ENCODE peak calls at places on chromosomes 11 and 22, in five cellular contexts. U is CD4-positive, alpha-beta T cell; A is MM.1S; B is left ventricle myocardium inferior; Z is colonic mucosa. O is an unnamed sample.

GRCh38 chr22:23075525-23076216 is 5.4 kb downstream of the GNAZ start:
- DNase-seq in A (no peak), Z (no peak), B (no peak), U (no peak), O (peak)

GRCh38 chr11:101407324-101407723 is 176.5 kb downstream of the TRPC6 start:
- DNase-seq in A (no peak), Z (no peak), B (no peak), U (no peak), O (no peak)

GRCh38 chr11:134356656-134357544 is 25.1 kb downstream of the GLB1L2 start:
- DNase-seq in U (no peak), B (no peak), Z (no peak), A (no peak), O (no peak)

GRCh38 chr11:43738600-43739409 is 58.3 kb downstream of the HSD17B12 start:
- DNase-seq in U (no peak), Z (no peak), A (peak), B (no peak), O (no peak)

GRCh38 chr11:65470433-65470832 is 28.4 kb upstream of the MALAT1 start:
- DNase-seq in A (no peak), B (no peak), U (no peak), Z (no peak), O (no peak)

GRCh38 chr11:122808494-122808893 is 29.8 kb upstream of the CRTAM start:
- DNase-seq in Z (no peak), U (no peak), A (no peak), B (peak), O (no peak)

GRCh38 chr11:103648670-103649400 is 387.6 kb upstream of the DDI1 start:
- DNase-seq in Z (no peak), B (no peak), A (no peak), U (no peak), O (no peak)

GRCh38 chr11:68780829-68781228 is 29.5 kb upstream of the TESMIN start:
- DNase-seq in U (no peak), A (no peak), Z (peak), B (peak), O (no peak)

GRCh38 chr11:13958596-13958995 is 3.9 kb upstream of the SPON1 start:
- DNase-seq in Z (no peak), A (no peak), U (no peak), B (no peak), O (no peak)

GRCh38 chr11:126403658-126404057 is 48.2 kb downstream of the ST3GAL4 start:
- DNase-seq in B (no peak), A (no peak), Z (no peak), U (no peak), O (no peak)

GRCh38 chr11:69375316-69376154 is 81.6 kb downstream of the MYEOV start:
- DNase-seq in B (peak), Z (no peak), U (no peak), A (no peak), O (peak)

GRCh38 chr11:64285885-64286800 is 495 bp downstream of the GPR137 start:
- DNase-seq in Z (no peak), A (peak), U (no peak), B (no peak), O (peak)

GRCh38 chr11:22923561-22923960 is 63.3 kb upstream of the CCDC179 start:
- DNase-seq in B (no peak), U (no peak), A (no peak), Z (no peak), O (no peak)

GRCh38 chr11:46143049-46143806 is 22.0 kb upstream of the PHF21A start:
- DNase-seq in U (no peak), Z (no peak), A (no peak), B (no peak), O (no peak)

GRCh38 chr11:133163463-133164419 is 368.6 kb downstream of the OPCML start:
- DNase-seq in A (peak), U (no peak), B (no peak), Z (peak), O (no peak)

GRCh38 chr11:116913000-116913399 is 75.6 kb upstream of the APOA1 start:
- DNase-seq in Z (no peak), U (no peak), A (no peak), B (no peak), O (no peak)

GRCh38 chr11:98185245-98185644 is 835.5 kb upstream of the CNTN5 start:
- DNase-seq in B (no peak), A (no peak), Z (no peak), U (no peak), O (no peak)

GRCh38 chr11:14907411-14908213 is 15.6 kb upstream of the CYP2R1 start:
- DNase-seq in Z (peak), A (peak), B (peak), U (peak), O (peak)

GRCh38 chr11:61611309-61611708 is 30.4 kb upstream of the SYT7 start:
- DNase-seq in A (no peak), Z (no peak), U (no peak), B (no peak), O (no peak)

GRCh38 chr11:122516686-122517085 is 138.8 kb upstream of the UBASH3B start:
- DNase-seq in A (no peak), Z (no peak), U (no peak), B (no peak), O (no peak)

GRCh38 chr11:134615041-134615615 is 203.1 kb upstream of the B3GAT1 start:
- DNase-seq in B (no peak), Z (no peak), U (no peak), A (no peak), O (no peak)

GRCh38 chr11:13638436-13638835 is 30.0 kb upstream of the FAR1 start:
- DNase-seq in Z (no peak), B (no peak), A (no peak), U (no peak), O (no peak)

GRCh38 chr11:101048479-101048878 is 81.1 kb downstream of the PGR start:
- DNase-seq in A (no peak), U (no peak), Z (no peak), B (no peak), O (no peak)

GRCh38 chr11:87258171-87258833 is 220.6 kb downstream of the TMEM135 start:
- DNase-seq in B (no peak), Z (no peak), A (no peak), U (no peak), O (no peak)

GRCh38 chr11:82494988-82495432 is 238.7 kb downstream of the FAM181B start:
- DNase-seq in Z (no peak), A (peak), U (no peak), B (no peak), O (no peak)

GRCh38 chr11:76629133-76629852 is 41.3 kb downstream of the LRRC32 start:
- DNase-seq in Z (no peak), U (no peak), B (peak), A (no peak), O (peak)

GRCh38 chr11:62461740-62462522 is 43.1 kb downstream of the SCGB1A1 start:
- DNase-seq in B (no peak), U (no peak), A (peak), Z (no peak), O (no peak)

GRCh38 chr11:77449060-77449521 is 24.8 kb downstream of the PAK1 start:
- DNase-seq in U (no peak), B (no peak), A (no peak), Z (no peak), O (no peak)

GRCh38 chr11:91978747-91979146 is 245.9 kb upstream of the FAT3 start:
- DNase-seq in B (no peak), U (no peak), Z (no peak), A (no peak), O (no peak)

GRCh38 chr22:23583153-23583552 is 3.1 kb upstream of the IGLL1 start:
- DNase-seq in A (no peak), B (no peak), Z (no peak), U (no peak), O (no peak)

GRCh38 chr22:46062971-46063631 is 86.1 kb upstream of the WNT7B start:
- DNase-seq in U (no peak), Z (no peak), B (peak), A (no peak), O (no peak)

GRCh38 chr11:47571012-47571729 is 5.8 kb downstream of the PTPMT1 start:
- DNase-seq in B (no peak), U (no peak), A (no peak), Z (no peak), O (no peak)

GRCh38 chr11:111635706-111636045 is 33.4 kb downstream of the SIK2 start:
- DNase-seq in A (no peak), B (peak), Z (no peak), U (no peak), O (no peak)
- H3K27ac ChIP-seq in A (no peak), B (peak), Z (peak), U (no peak), O (no peak)

DNA sequence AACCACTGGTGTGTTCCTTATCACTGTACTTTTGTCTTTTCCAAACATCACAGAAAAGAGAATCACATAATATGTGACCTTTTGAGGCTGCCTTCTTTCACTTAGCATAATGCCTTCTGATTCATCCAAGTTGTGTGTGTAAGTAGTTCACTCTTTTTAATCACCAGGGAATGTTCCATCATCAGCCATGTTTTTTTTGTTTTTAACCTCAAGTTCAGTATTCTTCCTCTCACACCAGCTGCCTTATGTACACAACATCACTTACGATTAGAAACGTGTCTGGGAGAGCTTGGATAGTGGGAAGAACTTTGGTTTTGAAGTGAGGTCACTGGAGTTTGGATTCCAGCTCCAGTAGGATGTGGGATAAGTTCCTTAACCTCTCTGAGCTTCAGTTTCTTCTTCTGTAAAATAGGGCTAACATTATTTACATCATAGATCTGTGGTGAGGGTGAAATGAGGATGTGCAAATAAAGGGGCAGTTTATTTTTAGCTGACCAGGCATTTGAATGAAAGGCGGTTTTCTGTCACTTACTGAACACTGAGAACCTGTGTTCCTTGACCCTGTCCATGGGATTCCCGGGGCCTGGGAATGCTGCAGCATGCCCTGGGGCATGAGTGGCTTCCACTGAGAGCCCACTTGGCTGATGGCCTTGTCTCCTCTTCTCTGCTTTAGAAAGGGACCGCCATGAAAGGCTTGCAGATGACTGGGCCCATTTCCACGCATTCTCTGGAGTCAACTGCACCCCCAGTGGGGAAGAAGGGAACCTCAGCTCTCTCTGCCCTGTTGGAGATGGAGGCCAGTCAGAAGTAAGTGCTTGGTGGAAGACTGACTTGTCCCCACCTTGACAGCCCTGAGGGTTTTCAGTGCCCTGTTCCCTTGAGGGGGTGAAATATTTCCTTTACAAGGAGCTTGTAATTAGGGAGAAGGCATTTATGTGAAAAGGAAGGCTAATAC is 92.6 kb downstream of the DEPDC5 start:
- DNase-seq in Z (no peak), A (no peak), B (no peak), U (no peak), O (no peak)
- TF ChIP-seq CTCF in Z (no peak), A (peak), B (peak), U (no peak), O (no peak)

DNA sequence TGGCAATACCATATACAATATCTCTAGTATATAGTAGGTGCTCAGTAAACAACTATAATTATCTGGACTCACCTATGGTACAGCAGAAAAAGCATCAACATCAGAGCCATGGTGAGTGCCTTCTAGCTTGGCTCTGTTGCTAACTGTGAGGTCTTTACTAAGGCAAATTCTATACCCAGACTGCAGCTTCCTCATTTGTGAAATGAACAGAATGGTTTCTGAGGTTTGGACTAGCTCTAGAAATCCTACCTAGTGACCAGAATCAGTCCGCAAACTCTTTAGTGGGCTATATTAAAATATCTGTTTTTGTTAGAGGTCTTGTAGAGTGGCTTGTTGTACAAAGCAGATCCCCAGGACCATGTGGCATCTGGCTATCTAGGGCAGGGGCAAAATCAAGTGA is 3.7 kb downstream of the MS4A1 start:
- DNase-seq in A (no peak), Z (no peak), B (no peak), U (no peak), O (no peak)
- H3K27ac ChIP-seq in A (no peak), Z (no peak), B (no peak), U (no peak), O (no peak)

GRCh38 chr11:12235945-12236743 is 125.8 kb downstream of the MICAL2 start:
- DNase-seq in Z (no peak), A (peak), B (no peak), U (no peak), O (no peak)

GRCh38 chr11:12234216-12234615 is 123.8 kb downstream of the MICAL2 start:
- DNase-seq in B (no peak), A (no peak), Z (no peak), U (no peak), O (no peak)

GRCh38 chr11:12235080-12235479 is 124.7 kb downstream of the MICAL2 start:
- DNase-seq in B (no peak), A (no peak), Z (no peak), U (no peak), O (no peak)

GRCh38 chr11:12236744-12237101 is 126.3 kb downstream of the MICAL2 start:
- DNase-seq in B (no peak), U (no peak), A (no peak), Z (no peak), O (no peak)

GRCh38 chr11:12235549-12235944 is 125.2 kb downstream of the MICAL2 start:
- DNase-seq in A (no peak), Z (no peak), U (no peak), B (no peak), O (no peak)
- TF ChIP-seq CTCF in A (no peak), Z (no peak), U (no peak), B (peak), O (no peak)

O was measured in right lobe of liver.